ENCODE peak calls at places on chromosomes 7 and 10, in seven cellular contexts. One of them, this sample, is unnamed.
A peak's percentile ranks its signal among the peaks of the same experiment; 100 is the strongest.

GRCh38 chr10:130817674-130818073 is 493.8 kb downstream of the TCERG1L start:
- DNase-seq in glutamatergic neuron: no peak
- DNase-seq in breast epithelium: no peak
- DNase-seq in cardiac muscle cell: no peak
- DNase-seq in IMR-90: no peak
- DNase-seq in tibial nerve: no peak
- DNase-seq in HFFc6: no peak
- DNase-seq in this sample: no peak

GRCh38 chr7:155883491-155884224 is 71.4 kb upstream of the SHH start:
- DNase-seq in IMR-90: no peak
- DNase-seq in breast epithelium: no peak
- DNase-seq in HFFc6: no peak
- DNase-seq in cardiac muscle cell: no peak
- DNase-seq in tibial nerve: no peak
- DNase-seq in glutamatergic neuron: no peak
- DNase-seq in this sample: no peak

GRCh38 chr7:134355925-134356324 is 39.2 kb upstream of the SLC35B4 start:
- DNase-seq in IMR-90: no peak
- DNase-seq in HFFc6: no peak
- DNase-seq in cardiac muscle cell: no peak
- DNase-seq in breast epithelium: peak; percentile 55
- DNase-seq in glutamatergic neuron: no peak
- DNase-seq in tibial nerve: peak; percentile 10
- DNase-seq in this sample: no peak

GRCh38 chr7:8291742-8292141 is 29.8 kb upstream of the ICA1 start:
- DNase-seq in cardiac muscle cell: no peak
- DNase-seq in breast epithelium: no peak
- DNase-seq in tibial nerve: no peak
- DNase-seq in glutamatergic neuron: no peak
- DNase-seq in IMR-90: no peak
- DNase-seq in HFFc6: no peak
- DNase-seq in this sample: no peak

GRCh38 chr7:38703093-38703492 is 71.9 kb upstream of the AMPH start:
- DNase-seq in IMR-90: no peak
- DNase-seq in HFFc6: no peak
- DNase-seq in glutamatergic neuron: no peak
- DNase-seq in tibial nerve: no peak
- DNase-seq in breast epithelium: no peak
- DNase-seq in cardiac muscle cell: no peak
- DNase-seq in this sample: no peak

GRCh38 chr10:121741246-121741645 is 143.0 kb upstream of the FGFR2 start:
- DNase-seq in IMR-90: peak; percentile 5
- DNase-seq in HFFc6: no peak
- DNase-seq in cardiac muscle cell: no peak
- DNase-seq in breast epithelium: no peak
- DNase-seq in glutamatergic neuron: no peak
- DNase-seq in tibial nerve: no peak
- DNase-seq in this sample: no peak

GRCh38 chr10:794382-794956 is 105.0 kb upstream of the DIP2C start:
- DNase-seq in cardiac muscle cell: no peak
- DNase-seq in breast epithelium: no peak
- DNase-seq in HFFc6: peak; percentile 33
- DNase-seq in tibial nerve: no peak
- DNase-seq in glutamatergic neuron: no peak
- DNase-seq in IMR-90: peak; percentile 48
- DNase-seq in this sample: no peak

GRCh38 chr10:94192974-94193373 is 169.8 kb downstream of the NOC3L start:
- DNase-seq in breast epithelium: no peak
- DNase-seq in HFFc6: no peak
- DNase-seq in glutamatergic neuron: no peak
- DNase-seq in cardiac muscle cell: no peak
- DNase-seq in IMR-90: no peak
- DNase-seq in tibial nerve: no peak
- DNase-seq in this sample: no peak

GRCh38 chr7:55063633-55064032 is 44.8 kb downstream of the EGFR start:
- DNase-seq in HFFc6: peak; percentile 52
- DNase-seq in glutamatergic neuron: no peak
- DNase-seq in IMR-90: peak; percentile 78
- DNase-seq in cardiac muscle cell: no peak
- DNase-seq in breast epithelium: no peak
- DNase-seq in tibial nerve: no peak
- DNase-seq in this sample: no peak

GRCh38 chr10:95664543-95664942 is 8.0 kb upstream of the ALDH18A1 start:
- DNase-seq in breast epithelium: no peak
- DNase-seq in cardiac muscle cell: no peak
- DNase-seq in HFFc6: no peak
- DNase-seq in glutamatergic neuron: no peak
- DNase-seq in IMR-90: peak; percentile 56
- DNase-seq in tibial nerve: no peak
- DNase-seq in this sample: no peak

GRCh38 chr7:26574476-26574875 is 282.8 kb downstream of the SNX10 start:
- DNase-seq in tibial nerve: no peak
- DNase-seq in cardiac muscle cell: no peak
- DNase-seq in HFFc6: no peak
- DNase-seq in breast epithelium: no peak
- DNase-seq in glutamatergic neuron: no peak
- DNase-seq in IMR-90: no peak
- DNase-seq in this sample: no peak

GRCh38 chr10:72077275-72077990 is 10.9 kb downstream of the SPOCK2 start:
- DNase-seq in HFFc6: no peak
- DNase-seq in breast epithelium: no peak
- DNase-seq in tibial nerve: no peak
- DNase-seq in cardiac muscle cell: no peak
- DNase-seq in glutamatergic neuron: no peak
- DNase-seq in IMR-90: no peak
- DNase-seq in this sample: no peak

GRCh38 chr7:155570171-155570958 is 24.0 kb upstream of the CNPY1 start:
- DNase-seq in cardiac muscle cell: no peak
- DNase-seq in glutamatergic neuron: no peak
- DNase-seq in IMR-90: no peak
- DNase-seq in HFFc6: no peak
- DNase-seq in tibial nerve: no peak
- DNase-seq in breast epithelium: no peak
- DNase-seq in this sample: no peak

GRCh38 chr10:73597346-73597745 is 6.2 kb upstream of the USP54 start:
- DNase-seq in glutamatergic neuron: no peak
- DNase-seq in cardiac muscle cell: no peak
- DNase-seq in HFFc6: no peak
- DNase-seq in breast epithelium: no peak
- DNase-seq in IMR-90: peak; percentile 47
- DNase-seq in tibial nerve: no peak
- DNase-seq in this sample: no peak

GRCh38 chr10:8037199-8037801 is 17.2 kb upstream of the GATA3 start:
- DNase-seq in HFFc6: no peak
- DNase-seq in glutamatergic neuron: no peak
- DNase-seq in tibial nerve: no peak
- DNase-seq in cardiac muscle cell: peak; percentile 9
- DNase-seq in IMR-90: no peak
- DNase-seq in breast epithelium: no peak
- DNase-seq in this sample: peak; percentile 12

GRCh38 chr7:113026941-113027340 is 59.7 kb downstream of the GPR85 start:
- DNase-seq in HFFc6: peak; percentile 19
- DNase-seq in IMR-90: peak; percentile 45
- DNase-seq in breast epithelium: no peak
- DNase-seq in tibial nerve: no peak
- DNase-seq in cardiac muscle cell: peak; percentile 7
- DNase-seq in glutamatergic neuron: no peak
- DNase-seq in this sample: no peak

GRCh38 chr10:50585921-50586739 is 37.6 kb downstream of the SGMS1 start:
- DNase-seq in breast epithelium: no peak
- DNase-seq in glutamatergic neuron: no peak
- DNase-seq in tibial nerve: no peak
- DNase-seq in HFFc6: no peak
- DNase-seq in cardiac muscle cell: no peak
- DNase-seq in IMR-90: peak; percentile 68
- DNase-seq in this sample: no peak

GRCh38 chr7:101608772-101609713 is 20.1 kb downstream of the MYL10 start:
- DNase-seq in breast epithelium: peak; percentile 79
- DNase-seq in tibial nerve: no peak
- DNase-seq in HFFc6: no peak
- DNase-seq in cardiac muscle cell: no peak
- DNase-seq in IMR-90: no peak
- DNase-seq in glutamatergic neuron: no peak
- DNase-seq in this sample: no peak

GRCh38 chr7:134155220-134155619 is 28.1 kb downstream of the LRGUK start:
- DNase-seq in IMR-90: no peak
- DNase-seq in breast epithelium: no peak
- DNase-seq in tibial nerve: no peak
- DNase-seq in HFFc6: no peak
- DNase-seq in glutamatergic neuron: no peak
- DNase-seq in cardiac muscle cell: no peak
- DNase-seq in this sample: no peak

GRCh38 chr7:117560030-117560429 is 80.2 kb downstream of the CFTR start:
- DNase-seq in tibial nerve: no peak
- DNase-seq in IMR-90: no peak
- DNase-seq in HFFc6: no peak
- DNase-seq in cardiac muscle cell: no peak
- DNase-seq in breast epithelium: no peak
- DNase-seq in glutamatergic neuron: no peak
- DNase-seq in this sample: no peak

GRCh38 chr7:90551036-90551435 is 45.1 kb upstream of the CDK14 start:
- DNase-seq in cardiac muscle cell: no peak
- DNase-seq in tibial nerve: no peak
- DNase-seq in breast epithelium: no peak
- DNase-seq in glutamatergic neuron: no peak
- DNase-seq in IMR-90: peak; percentile 10
- DNase-seq in HFFc6: no peak
- DNase-seq in this sample: no peak

GRCh38 chr10:59633063-59633462 is 76.6 kb downstream of the SLC16A9 start:
- DNase-seq in HFFc6: no peak
- DNase-seq in glutamatergic neuron: no peak
- DNase-seq in breast epithelium: no peak
- DNase-seq in cardiac muscle cell: no peak
- DNase-seq in tibial nerve: no peak
- DNase-seq in IMR-90: no peak
- DNase-seq in this sample: no peak
- TF ChIP-seq CTCF in HFFc6: no peak
- TF ChIP-seq CTCF in glutamatergic neuron: no peak
- TF ChIP-seq CTCF in breast epithelium: no peak
- TF ChIP-seq CTCF in cardiac muscle cell: no peak
- TF ChIP-seq CTCF in tibial nerve: no peak
- TF ChIP-seq CTCF in IMR-90: no peak
- TF ChIP-seq CTCF in this sample: no peak

DNA sequence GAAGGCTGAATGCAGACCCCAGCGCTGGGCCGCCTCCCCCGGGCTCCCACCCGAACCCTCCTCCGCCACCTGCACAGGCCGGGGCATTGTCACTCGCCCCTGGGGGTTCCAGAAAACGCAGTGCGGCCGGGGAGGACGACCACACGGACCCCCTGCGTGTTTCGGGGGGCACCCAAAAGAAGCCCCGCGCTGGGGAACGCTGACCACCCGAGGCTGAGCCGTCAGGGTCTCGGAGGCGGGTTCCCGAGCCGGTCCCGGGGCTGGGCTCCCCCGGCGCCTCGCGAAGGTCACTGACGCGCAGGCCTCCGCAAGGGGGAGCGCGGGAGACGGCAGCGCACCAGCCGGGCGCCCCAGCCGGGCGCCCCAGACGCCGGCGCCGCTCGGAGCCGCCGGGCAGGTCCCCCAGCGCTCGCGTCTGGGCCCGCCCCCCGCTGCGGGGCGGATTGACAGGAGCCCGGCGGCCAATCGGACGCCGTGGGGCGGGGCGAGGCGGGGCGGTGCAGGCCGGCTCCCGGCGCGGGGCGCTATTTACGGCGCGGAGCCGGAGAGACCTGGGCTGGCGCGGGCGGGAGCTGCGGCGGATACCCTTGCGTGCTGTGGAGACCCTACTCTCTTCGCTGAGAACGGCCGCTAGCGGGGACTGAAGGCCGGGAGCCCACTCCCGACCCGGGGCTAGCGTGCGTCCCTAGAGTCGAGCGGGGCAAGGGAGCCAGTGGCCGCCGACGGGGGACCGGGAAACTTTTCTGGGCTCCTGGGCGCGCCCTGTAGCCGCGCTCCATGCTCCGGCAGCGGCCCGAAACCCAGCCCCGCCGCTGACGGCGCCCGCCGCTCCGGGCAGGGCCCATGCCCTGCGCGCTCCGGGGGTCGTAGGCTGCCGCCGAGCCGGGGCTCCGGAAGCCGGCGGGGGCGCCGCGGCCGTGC is at the start of gene BAMBI:
- DNase-seq in breast epithelium: peak; percentile 87
- DNase-seq in IMR-90: peak; percentile 89
- DNase-seq in HFFc6: peak; percentile 76
- DNase-seq in cardiac muscle cell: peak; percentile 98
- DNase-seq in tibial nerve: peak; percentile 79
- DNase-seq in glutamatergic neuron: peak; percentile 96
- DNase-seq in this sample: peak; percentile 96
- TF ChIP-seq CTCF in breast epithelium: no peak
- TF ChIP-seq CTCF in IMR-90: peak; percentile 83
- TF ChIP-seq CTCF in HFFc6: peak; percentile 82
- TF ChIP-seq CTCF in cardiac muscle cell: peak; percentile 51
- TF ChIP-seq CTCF in tibial nerve: peak; percentile 90
- TF ChIP-seq CTCF in glutamatergic neuron: peak; percentile 69
- TF ChIP-seq CTCF in this sample: peak; percentile 38

GRCh38 chr7:111495173-111495572 is 67.1 kb downstream of the IMMP2L start:
- DNase-seq in cardiac muscle cell: no peak
- DNase-seq in HFFc6: no peak
- DNase-seq in glutamatergic neuron: no peak
- DNase-seq in tibial nerve: no peak
- DNase-seq in IMR-90: no peak
- DNase-seq in breast epithelium: no peak
- DNase-seq in this sample: no peak

GRCh38 chr7:111498608-111499007 is 63.7 kb downstream of the IMMP2L start:
- DNase-seq in IMR-90: no peak
- DNase-seq in breast epithelium: no peak
- DNase-seq in HFFc6: no peak
- DNase-seq in glutamatergic neuron: no peak
- DNase-seq in tibial nerve: no peak
- DNase-seq in cardiac muscle cell: no peak
- DNase-seq in this sample: no peak

DNA sequence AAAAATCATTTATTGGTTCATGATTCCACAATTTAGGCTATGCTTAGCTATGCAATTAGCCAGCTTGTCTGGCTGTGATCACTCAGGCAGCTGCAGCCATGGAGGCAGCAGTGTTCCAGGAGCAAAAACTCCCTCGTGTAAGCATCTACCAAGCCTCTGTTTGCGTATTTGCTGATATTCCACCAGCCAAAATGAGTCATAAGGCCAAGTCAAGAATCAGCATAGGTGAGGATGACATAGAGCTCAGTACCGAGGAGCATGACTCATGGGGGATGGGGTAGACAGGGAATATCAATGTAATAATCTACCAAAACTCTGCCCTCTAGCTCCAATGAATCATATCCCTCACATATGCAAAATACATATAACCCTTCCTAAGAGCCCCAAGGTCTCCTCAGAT is 63.3 kb downstream of the IMMP2L start:
- DNase-seq in cardiac muscle cell: no peak
- DNase-seq in breast epithelium: no peak
- DNase-seq in IMR-90: peak; percentile 83
- DNase-seq in glutamatergic neuron: no peak
- DNase-seq in tibial nerve: no peak
- DNase-seq in HFFc6: peak; percentile 92
- DNase-seq in this sample: no peak
- TF ChIP-seq CTCF in cardiac muscle cell: no peak
- TF ChIP-seq CTCF in breast epithelium: no peak
- TF ChIP-seq CTCF in IMR-90: no peak
- TF ChIP-seq CTCF in glutamatergic neuron: no peak
- TF ChIP-seq CTCF in tibial nerve: no peak
- TF ChIP-seq CTCF in HFFc6: peak; percentile 38
- TF ChIP-seq CTCF in this sample: no peak

GRCh38 chr7:79176859-79177477 is 276.5 kb downstream of the MAGI2 start:
- DNase-seq in cardiac muscle cell: peak; percentile 55
- DNase-seq in HFFc6: peak; percentile 56
- DNase-seq in tibial nerve: peak; percentile 18
- DNase-seq in IMR-90: peak; percentile 68
- DNase-seq in breast epithelium: no peak
- DNase-seq in glutamatergic neuron: no peak
- DNase-seq in this sample: peak; percentile 3
- TF ChIP-seq CTCF in cardiac muscle cell: peak; percentile 62
- TF ChIP-seq CTCF in HFFc6: peak; percentile 80
- TF ChIP-seq CTCF in tibial nerve: peak; percentile 44
- TF ChIP-seq CTCF in IMR-90: peak; percentile 70
- TF ChIP-seq CTCF in breast epithelium: no peak
- TF ChIP-seq CTCF in glutamatergic neuron: peak; percentile 35
- TF ChIP-seq CTCF in this sample: peak; percentile 53

This sample was measured in nephron progenitor cell.